ENCODE peak calls at places on chromosomes 1 and 21, in nine cellular contexts. L, W, U, M, K, B, Y, N and Z are unnamed samples.

GRCh38 chr1:158014702-158015320 is 21.4 kb downstream of the KIRREL1 start:
- DNase-seq in L (no peak), W (no peak), U (no peak), M (no peak), K (no peak), B (no peak), Y (no peak), N (no peak), Z (no peak)

GRCh38 chr1:65626003-65626402 is 166.7 kb upstream of the PDE4B start:
- DNase-seq in L (no peak), W (no peak), U (no peak), M (no peak), K (no peak), B (no peak), Y (peak), N (no peak), Z (no peak)

GRCh38 chr1:66323958-66324357 is 210.0 kb upstream of the SGIP1 start:
- DNase-seq in L (no peak), W (no peak), U (no peak), M (no peak), K (no peak), B (no peak), Y (no peak), N (no peak), Z (no peak)

GRCh38 chr1:173405281-173405680 is 71.9 kb upstream of the PRDX6 start:
- DNase-seq in L (no peak), W (no peak), U (no peak), M (no peak), K (no peak), B (no peak), Y (no peak), N (no peak), Z (no peak)

GRCh38 chr1:31753623-31754349 is 10.4 kb downstream of the ADGRB2 start:
- DNase-seq in L (no peak), W (no peak), U (peak), M (peak), K (no peak), B (no peak), Y (peak), N (no peak), Z (peak)

GRCh38 chr1:29259802-29260441 is 23.6 kb downstream of the PTPRU start:
- DNase-seq in L (peak), W (no peak), U (peak), M (peak), K (no peak), B (no peak), Y (peak), N (no peak), Z (peak)

GRCh38 chr1:203340112-203340804 is 10.7 kb downstream of the FMOD start:
- DNase-seq in L (peak), W (peak), U (peak), M (peak), K (peak), B (peak), Y (peak), N (no peak), Z (peak)

GRCh38 chr1:244075247-244075722 is 24.2 kb downstream of the ZBTB18 start:
- DNase-seq in L (no peak), W (no peak), U (no peak), M (no peak), K (no peak), B (no peak), Y (no peak), N (no peak), Z (no peak)

GRCh38 chr1:26031196-26031902 is 9.8 kb downstream of the EXTL1 start:
- DNase-seq in L (no peak), W (no peak), U (peak), M (no peak), K (no peak), B (no peak), Y (no peak), N (peak), Z (no peak)

GRCh38 chr21:30189763-30190162 is 23.2 kb upstream of the CLDN17 start:
- DNase-seq in L (no peak), W (no peak), U (no peak), M (no peak), K (no peak), B (no peak), Y (no peak), N (no peak), Z (no peak)

GRCh38 chr21:41601573-41602371 is 93.8 kb upstream of the TMPRSS2 start:
- DNase-seq in L (no peak), W (peak), U (no peak), M (no peak), K (no peak), B (no peak), Y (no peak), N (peak), Z (peak)

GRCh38 chr1:162003825-162004205 is 19.9 kb downstream of the OLFML2B start:
- DNase-seq in L (no peak), W (peak), U (peak), M (no peak), K (peak), B (no peak), Y (no peak), N (peak), Z (peak)

GRCh38 chr1:57470028-57470427 is 46.2 kb upstream of the DAB1 start:
- DNase-seq in L (no peak), W (no peak), U (peak), M (no peak), K (no peak), B (no peak), Y (no peak), N (no peak), Z (no peak)

GRCh38 chr1:97252076-97252475 is 530.5 kb downstream of the PTBP2 start:
- DNase-seq in L (no peak), W (peak), U (peak), M (no peak), K (peak), B (no peak), Y (no peak), N (no peak), Z (peak)

GRCh38 chr21:37367301-37367757 is 756 bp downstream of the DYRK1A start:
- DNase-seq in L (no peak), W (no peak), U (no peak), M (peak), K (no peak), B (no peak), Y (no peak), N (peak), Z (no peak)

GRCh38 chr1:33047839-33048305 is 11.2 kb upstream of the AK2 start:
- DNase-seq in L (no peak), W (peak), U (peak), M (no peak), K (no peak), B (no peak), Y (no peak), N (no peak), Z (peak)

GRCh38 chr1:229027622-229028182 is 243.2 kb upstream of the RAB4A start:
- DNase-seq in L (no peak), W (no peak), U (peak), M (no peak), K (peak), B (no peak), Y (no peak), N (no peak), Z (peak)

GRCh38 chr1:218350909-218351616 is 5.9 kb downstream of the TGFB2 start:
- DNase-seq in L (no peak), W (peak), U (peak), M (no peak), K (no peak), B (no peak), Y (no peak), N (no peak), Z (no peak)

GRCh38 chr1:218349365-218350021 is 4.4 kb downstream of the TGFB2 start:
- DNase-seq in L (no peak), W (no peak), U (no peak), M (no peak), K (no peak), B (no peak), Y (no peak), N (no peak), Z (no peak)

GRCh38 chr1:218353656-218354055 is 8.5 kb downstream of the TGFB2 start:
- DNase-seq in L (no peak), W (no peak), U (no peak), M (no peak), K (no peak), B (no peak), Y (no peak), N (no peak), Z (no peak)

GRCh38 chr1:218350022-218350525 is 4.9 kb downstream of the TGFB2 start:
- DNase-seq in L (no peak), W (no peak), U (no peak), M (no peak), K (no peak), B (no peak), Y (no peak), N (no peak), Z (no peak)

GRCh38 chr1:218351617-218352438 is 6.7 kb downstream of the TGFB2 start:
- DNase-seq in L (peak), W (peak), U (peak), M (no peak), K (no peak), B (no peak), Y (no peak), N (no peak), Z (peak)
- TF ChIP-seq CTCF in L (peak), W (peak), U (peak), M (no peak), K (no peak), B (peak), Y (no peak), N (peak), Z (peak)

DNA sequence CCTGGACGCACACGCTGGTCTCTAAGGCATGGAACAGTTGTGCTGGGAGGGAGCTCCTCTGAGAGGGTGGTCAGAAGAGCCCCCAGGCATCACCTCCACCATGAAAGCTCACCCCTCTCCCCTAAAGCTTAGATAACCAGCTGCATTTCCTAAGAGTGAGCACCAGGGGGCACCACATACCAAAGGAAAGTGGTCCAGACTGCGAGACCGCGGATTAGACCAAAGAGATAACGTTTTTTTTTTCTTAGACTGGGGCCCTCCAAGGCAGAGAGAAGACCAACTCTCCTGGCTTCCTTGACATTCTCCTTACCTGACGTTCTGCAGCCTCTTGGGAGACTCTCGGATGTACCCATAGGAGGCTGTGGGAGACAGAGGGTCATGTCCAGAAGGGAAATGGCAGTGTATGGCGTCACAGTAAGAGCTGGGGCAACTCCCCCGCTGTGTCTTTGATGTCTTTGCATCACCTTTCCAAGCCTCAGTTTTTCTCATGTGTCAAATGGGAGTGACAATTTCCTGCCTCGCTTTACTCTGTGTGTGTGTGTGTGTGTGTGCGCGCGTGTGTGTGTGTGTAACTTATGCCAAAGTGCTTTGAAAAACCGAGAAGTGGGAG is 12.3 kb upstream of the IFNLR1 start:
- DNase-seq in L (peak), W (peak), U (peak), M (peak), K (no peak), B (peak), Y (peak), N (peak), Z (peak)
- H3K4me3 ChIP-seq in L (no peak), W (no peak), U (no peak), M (no peak), K (no peak), B (no peak), Y (no peak), N (no peak), Z (no peak)

GRCh38 chr1:166822385-166822784 is 16.9 kb upstream of the POGK start:
- DNase-seq in L (no peak), W (no peak), U (no peak), M (no peak), K (no peak), B (no peak), Y (no peak), N (no peak), Z (no peak)
- TF ChIP-seq CTCF in L (no peak), W (peak), U (peak), M (no peak), K (no peak), B (peak), Y (no peak), N (no peak), Z (peak)

DNA sequence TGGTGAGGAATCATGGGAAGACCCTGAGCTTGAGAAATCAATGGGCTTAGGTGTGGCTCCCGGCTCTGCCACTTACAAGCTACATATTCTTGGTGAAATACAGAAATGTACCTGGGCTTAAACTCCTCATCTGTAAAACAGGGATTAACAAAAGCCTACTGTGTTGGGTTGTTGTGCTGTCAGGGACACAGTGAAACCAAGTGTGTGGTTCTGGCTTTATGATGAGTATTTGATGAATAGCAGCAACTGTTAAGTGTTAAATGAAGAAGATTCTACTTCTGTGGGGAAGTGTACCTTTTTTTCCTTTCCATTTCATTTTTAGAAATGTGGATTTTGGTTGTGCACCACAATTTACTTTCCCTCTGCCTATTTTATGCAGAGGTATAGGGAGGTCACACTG is 41.1 kb upstream of the DUSP10 start:
- DNase-seq in L (no peak), W (no peak), U (no peak), M (no peak), K (no peak), B (no peak), Y (no peak), N (no peak), Z (no peak)
- H3K4me3 ChIP-seq in L (no peak), W (no peak), U (no peak), M (no peak), K (no peak), B (no peak), Y (no peak), N (no peak), Z (no peak)